ENCODE peak calls at places on chromosomes 3 and 15, in eight cellular contexts. One of them, this sample, is unnamed.

GRCh38 chr3:100260081-100260684 is 609 bp upstream of the TBC1D23 start:
- DNase-seq in PC-9: peak; percentile 52
- DNase-seq in sciatic nerve: peak; percentile 69
- DNase-seq in GM23248: peak; percentile 73
- DNase-seq in ELF-1: peak; percentile 70
- DNase-seq in epithelial cell of proximal tubule: no peak
- DNase-seq in mesendoderm: peak; percentile 63
- DNase-seq in HuH-7: peak; percentile 52
- DNase-seq in this sample: no peak

GRCh38 chr3:181329024-181329423 is 339.5 kb upstream of the DNAJC19 start:
- DNase-seq in PC-9: no peak
- DNase-seq in sciatic nerve: no peak
- DNase-seq in GM23248: no peak
- DNase-seq in ELF-1: no peak
- DNase-seq in epithelial cell of proximal tubule: no peak
- DNase-seq in mesendoderm: no peak
- DNase-seq in HuH-7: no peak
- DNase-seq in this sample: no peak

GRCh38 chr15:40048155-40048792 is 9.3 kb upstream of the SRP14 start:
- DNase-seq in PC-9: no peak
- DNase-seq in sciatic nerve: no peak
- DNase-seq in GM23248: no peak
- DNase-seq in ELF-1: no peak
- DNase-seq in epithelial cell of proximal tubule: no peak
- DNase-seq in mesendoderm: no peak
- DNase-seq in HuH-7: no peak
- DNase-seq in this sample: no peak

GRCh38 chr15:101295607-101296225 is 668 bp upstream of the SNRPA1 start:
- DNase-seq in PC-9: no peak
- DNase-seq in sciatic nerve: peak; percentile 43
- DNase-seq in GM23248: peak; percentile 54
- DNase-seq in ELF-1: no peak
- DNase-seq in epithelial cell of proximal tubule: no peak
- DNase-seq in mesendoderm: no peak
- DNase-seq in HuH-7: no peak
- DNase-seq in this sample: no peak

GRCh38 chr3:73624363-73625123 is at the start of gene PDZRN3:
- DNase-seq in PC-9: no peak
- DNase-seq in sciatic nerve: peak; percentile 85
- DNase-seq in GM23248: peak; percentile 95
- DNase-seq in ELF-1: peak; percentile 70
- DNase-seq in epithelial cell of proximal tubule: no peak
- DNase-seq in mesendoderm: peak; percentile 85
- DNase-seq in HuH-7: peak; percentile 38
- DNase-seq in this sample: no peak

GRCh38 chr3:112647122-112647521 is 6.2 kb upstream of the CCDC80 start:
- DNase-seq in PC-9: peak; percentile 73
- DNase-seq in sciatic nerve: no peak
- DNase-seq in GM23248: peak; percentile 88
- DNase-seq in ELF-1: peak; percentile 83
- DNase-seq in epithelial cell of proximal tubule: peak; percentile 96
- DNase-seq in mesendoderm: peak; percentile 98
- DNase-seq in HuH-7: peak; percentile 45
- DNase-seq in this sample: no peak

GRCh38 chr3:117408811-117409210 is 699.2 kb downstream of the TUSC7 start:
- DNase-seq in PC-9: no peak
- DNase-seq in sciatic nerve: no peak
- DNase-seq in GM23248: peak; percentile 58
- DNase-seq in ELF-1: no peak
- DNase-seq in epithelial cell of proximal tubule: no peak
- DNase-seq in mesendoderm: no peak
- DNase-seq in HuH-7: no peak
- DNase-seq in this sample: no peak

GRCh38 chr15:50261979-50262378 is 3.5 kb downstream of the HDC start:
- DNase-seq in PC-9: no peak
- DNase-seq in sciatic nerve: no peak
- DNase-seq in GM23248: no peak
- DNase-seq in ELF-1: no peak
- DNase-seq in epithelial cell of proximal tubule: no peak
- DNase-seq in mesendoderm: peak; percentile 44
- DNase-seq in HuH-7: no peak
- DNase-seq in this sample: no peak

GRCh38 chr3:190574473-190574872 is 60.6 kb downstream of the IL1RAP start:
- DNase-seq in PC-9: no peak
- DNase-seq in sciatic nerve: no peak
- DNase-seq in GM23248: no peak
- DNase-seq in ELF-1: no peak
- DNase-seq in epithelial cell of proximal tubule: no peak
- DNase-seq in mesendoderm: no peak
- DNase-seq in HuH-7: no peak
- DNase-seq in this sample: no peak

GRCh38 chr3:189588061-189588817 is 43.0 kb upstream of the TP63 start:
- DNase-seq in PC-9: no peak
- DNase-seq in sciatic nerve: no peak
- DNase-seq in GM23248: peak; percentile 93
- DNase-seq in ELF-1: no peak
- DNase-seq in epithelial cell of proximal tubule: no peak
- DNase-seq in mesendoderm: no peak
- DNase-seq in HuH-7: no peak
- DNase-seq in this sample: no peak

GRCh38 chr3:158488670-158489069 is 82.3 kb upstream of the MLF1 start:
- DNase-seq in PC-9: no peak
- DNase-seq in sciatic nerve: no peak
- DNase-seq in GM23248: no peak
- DNase-seq in ELF-1: no peak
- DNase-seq in epithelial cell of proximal tubule: no peak
- DNase-seq in mesendoderm: no peak
- DNase-seq in HuH-7: no peak
- DNase-seq in this sample: no peak

GRCh38 chr3:187986514-187986934 is 167.4 kb upstream of the LPP start:
- DNase-seq in PC-9: peak; percentile 68
- DNase-seq in sciatic nerve: no peak
- DNase-seq in GM23248: peak; percentile 96
- DNase-seq in ELF-1: peak; percentile 53
- DNase-seq in epithelial cell of proximal tubule: peak; percentile 79
- DNase-seq in mesendoderm: peak; percentile 57
- DNase-seq in HuH-7: no peak
- DNase-seq in this sample: peak; percentile 43

GRCh38 chr15:70093481-70094309 is 4.0 kb downstream of the TLE3 start:
- DNase-seq in PC-9: peak; percentile 70
- DNase-seq in sciatic nerve: no peak
- DNase-seq in GM23248: peak; percentile 56
- DNase-seq in ELF-1: peak; percentile 92
- DNase-seq in epithelial cell of proximal tubule: no peak
- DNase-seq in mesendoderm: peak; percentile 92
- DNase-seq in HuH-7: peak; percentile 54
- DNase-seq in this sample: no peak

GRCh38 chr3:126294211-126294801 is 62.9 kb downstream of the KLF15 start:
- DNase-seq in PC-9: no peak
- DNase-seq in sciatic nerve: no peak
- DNase-seq in GM23248: no peak
- DNase-seq in ELF-1: no peak
- DNase-seq in epithelial cell of proximal tubule: no peak
- DNase-seq in mesendoderm: no peak
- DNase-seq in HuH-7: no peak
- DNase-seq in this sample: no peak

GRCh38 chr15:58179206-58179605 is 41.0 kb downstream of the AQP9 start:
- DNase-seq in PC-9: no peak
- DNase-seq in sciatic nerve: no peak
- DNase-seq in GM23248: peak; percentile 37
- DNase-seq in ELF-1: no peak
- DNase-seq in epithelial cell of proximal tubule: no peak
- DNase-seq in mesendoderm: no peak
- DNase-seq in HuH-7: no peak
- DNase-seq in this sample: no peak

GRCh38 chr15:72685925-72686794 is at the start of the genes BBS4 and HIGD2B:
- DNase-seq in PC-9: peak; percentile 92
- DNase-seq in sciatic nerve: peak; percentile 90
- DNase-seq in GM23248: peak; percentile 96
- DNase-seq in ELF-1: peak; percentile 99
- DNase-seq in epithelial cell of proximal tubule: peak; percentile 36
- DNase-seq in mesendoderm: peak; percentile 98
- DNase-seq in HuH-7: peak; percentile 82
- DNase-seq in this sample: peak; percentile 83

GRCh38 chr3:82048711-82049110 is 287.3 kb upstream of the GBE1 start:
- DNase-seq in PC-9: no peak
- DNase-seq in sciatic nerve: no peak
- DNase-seq in GM23248: no peak
- DNase-seq in ELF-1: no peak
- DNase-seq in epithelial cell of proximal tubule: no peak
- DNase-seq in mesendoderm: no peak
- DNase-seq in HuH-7: no peak
- DNase-seq in this sample: no peak

GRCh38 chr3:135106445-135106844 is 311.4 kb downstream of the EPHB1 start:
- DNase-seq in PC-9: peak; percentile 4
- DNase-seq in sciatic nerve: no peak
- DNase-seq in GM23248: peak; percentile 55
- DNase-seq in ELF-1: peak; percentile 66
- DNase-seq in epithelial cell of proximal tubule: no peak
- DNase-seq in mesendoderm: peak; percentile 77
- DNase-seq in HuH-7: peak; percentile 49
- DNase-seq in this sample: no peak

GRCh38 chr3:132837615-132838014 is 115.4 kb upstream of the NPHP3 start:
- DNase-seq in PC-9: no peak
- DNase-seq in sciatic nerve: no peak
- DNase-seq in GM23248: no peak
- DNase-seq in ELF-1: no peak
- DNase-seq in epithelial cell of proximal tubule: no peak
- DNase-seq in mesendoderm: no peak
- DNase-seq in HuH-7: no peak
- DNase-seq in this sample: no peak

GRCh38 chr3:13025090-13025489 is 48.1 kb downstream of the IQSEC1 start:
- DNase-seq in PC-9: peak; percentile 74
- DNase-seq in sciatic nerve: no peak
- DNase-seq in GM23248: peak; percentile 94
- DNase-seq in ELF-1: no peak
- DNase-seq in epithelial cell of proximal tubule: no peak
- DNase-seq in mesendoderm: no peak
- DNase-seq in HuH-7: no peak
- DNase-seq in this sample: no peak

GRCh38 chr15:37907136-37907535 is 27.3 kb upstream of the TMCO5A start:
- DNase-seq in PC-9: no peak
- DNase-seq in sciatic nerve: no peak
- DNase-seq in GM23248: peak; percentile 35
- DNase-seq in ELF-1: no peak
- DNase-seq in epithelial cell of proximal tubule: no peak
- DNase-seq in mesendoderm: peak; percentile 30
- DNase-seq in HuH-7: no peak
- DNase-seq in this sample: no peak

GRCh38 chr3:139202226-139202958 is 141.4 kb upstream of the MRPS22 start:
- DNase-seq in PC-9: peak; percentile 72
- DNase-seq in sciatic nerve: no peak
- DNase-seq in GM23248: no peak
- DNase-seq in ELF-1: peak; percentile 85
- DNase-seq in epithelial cell of proximal tubule: peak; percentile 26
- DNase-seq in mesendoderm: peak; percentile 88
- DNase-seq in HuH-7: peak; percentile 39
- DNase-seq in this sample: no peak

GRCh38 chr3:52318186-52318793 is 2.2 kb downstream of the DNAH1 start:
- DNase-seq in PC-9: peak; percentile 18
- DNase-seq in sciatic nerve: no peak
- DNase-seq in GM23248: no peak
- DNase-seq in ELF-1: peak; percentile 59
- DNase-seq in epithelial cell of proximal tubule: no peak
- DNase-seq in mesendoderm: peak; percentile 20
- DNase-seq in HuH-7: no peak
- DNase-seq in this sample: no peak

GRCh38 chr15:98401029-98401428 is 247.3 kb upstream of the IGF1R start:
- DNase-seq in PC-9: no peak
- DNase-seq in sciatic nerve: no peak
- DNase-seq in GM23248: no peak
- DNase-seq in ELF-1: no peak
- DNase-seq in epithelial cell of proximal tubule: peak; percentile 48
- DNase-seq in mesendoderm: no peak
- DNase-seq in HuH-7: no peak
- DNase-seq in this sample: no peak

GRCh38 chr15:72690938-72691337 is 4.9 kb downstream of the BBS4 start:
- DNase-seq in PC-9: no peak
- DNase-seq in sciatic nerve: no peak
- DNase-seq in GM23248: no peak
- DNase-seq in ELF-1: no peak
- DNase-seq in epithelial cell of proximal tubule: no peak
- DNase-seq in mesendoderm: no peak
- DNase-seq in HuH-7: no peak
- DNase-seq in this sample: no peak

GRCh38 chr3:190548031-190548656 is 34.3 kb downstream of the IL1RAP start:
- DNase-seq in PC-9: no peak
- DNase-seq in sciatic nerve: no peak
- DNase-seq in GM23248: no peak
- DNase-seq in ELF-1: no peak
- DNase-seq in epithelial cell of proximal tubule: no peak
- DNase-seq in mesendoderm: no peak
- DNase-seq in HuH-7: peak; percentile 32
- DNase-seq in this sample: no peak

GRCh38 chr3:194404365-194405140 is 5.5 kb upstream of the GP5 start:
- DNase-seq in PC-9: peak; percentile 38
- DNase-seq in sciatic nerve: no peak
- DNase-seq in GM23248: peak; percentile 74
- DNase-seq in ELF-1: no peak
- DNase-seq in epithelial cell of proximal tubule: no peak
- DNase-seq in mesendoderm: no peak
- DNase-seq in HuH-7: no peak
- DNase-seq in this sample: no peak

This sample was measured in activated CD8-positive, alpha-beta memory T cell treated with anti-CD3 and anti-CD28 coated beads, Interleukin-2, amount 50 U/mL, for 4 hours.